ENCODE peak calls at places on chromosomes 16 and 17, in four cellular contexts. E is HCT116, S is ovary, X is SK-N-SH. M is an unnamed sample.

GRCh38 chr17:64109400-64109799 is 20.5 kb downstream of the ERN1 start:
- DNase-seq in E (no peak), S (no peak), X (no peak), M (no peak)

GRCh38 chr17:56424543-56425044 is 168.9 kb upstream of the NOG start:
- DNase-seq in E (no peak), S (no peak), X (no peak), M (no peak)

GRCh38 chr16:69410285-69410990 is 14.0 kb upstream of the CYB5B start:
- DNase-seq in E (peak; percentile 83), S (no peak), X (no peak), M (no peak)

GRCh38 chr17:3887811-3888210 is 5.0 kb downstream of the CAMKK1 start:
- DNase-seq in E (no peak), S (no peak), X (no peak), M (no peak)

GRCh38 chr17:42517516-42517915 is 18.5 kb upstream of the NAGLU start:
- DNase-seq in E (peak; percentile 56), S (peak; percentile 94), X (peak; percentile 87), M (peak; percentile 76)

GRCh38 chr16:48517493-48517892 is 92.5 kb downstream of the N4BP1 start:
- DNase-seq in E (no peak), S (no peak), X (no peak), M (no peak)

GRCh38 chr16:23537390-23537789 is 19.8 kb downstream of the EARS2 start:
- DNase-seq in E (no peak), S (no peak), X (no peak), M (no peak)

GRCh38 chr16:10100829-10101228 is 81.4 kb downstream of the GRIN2A start:
- DNase-seq in E (no peak), S (no peak), X (no peak), M (no peak)

GRCh38 chr17:73072254-73072962 is 20.1 kb downstream of the SLC39A11 start:
- DNase-seq in E (no peak), S (no peak), X (no peak), M (no peak)

GRCh38 chr17:488993-489757 is 136.6 kb upstream of the RPH3AL start:
- DNase-seq in E (peak; percentile 54), S (no peak), X (peak; percentile 67), M (peak; percentile 22)

GRCh38 chr17:79620207-79621038 is 9.6 kb upstream of the RBFOX3 start:
- DNase-seq in E (no peak), S (peak; percentile 6), X (peak; percentile 25), M (no peak)

GRCh38 chr17:79623786-79624657 is 13.2 kb upstream of the RBFOX3 start:
- DNase-seq in E (no peak), S (peak; percentile 4), X (peak; percentile 7), M (no peak)

GRCh38 chr17:79621151-79621940 is 10.5 kb upstream of the RBFOX3 start:
- DNase-seq in E (no peak), S (peak; percentile 2), X (peak; percentile 30), M (no peak)

GRCh38 chr17:79622776-79623175 is 11.9 kb upstream of the RBFOX3 start:
- DNase-seq in E (no peak), S (peak; percentile 8), X (peak; percentile 22), M (no peak)

GRCh38 chr17:79622201-79622601 is 11.3 kb upstream of the RBFOX3 start:
- DNase-seq in E (no peak), S (peak; percentile 3), X (peak; percentile 36), M (no peak)
- H3K36me3 ChIP-seq in E (no peaks in the 10 kb centered on the region), S (no peaks in the 10 kb centered on the region), X (no peaks in the 10 kb centered on the region), M (no peaks in the 10 kb centered on the region)

DNA sequence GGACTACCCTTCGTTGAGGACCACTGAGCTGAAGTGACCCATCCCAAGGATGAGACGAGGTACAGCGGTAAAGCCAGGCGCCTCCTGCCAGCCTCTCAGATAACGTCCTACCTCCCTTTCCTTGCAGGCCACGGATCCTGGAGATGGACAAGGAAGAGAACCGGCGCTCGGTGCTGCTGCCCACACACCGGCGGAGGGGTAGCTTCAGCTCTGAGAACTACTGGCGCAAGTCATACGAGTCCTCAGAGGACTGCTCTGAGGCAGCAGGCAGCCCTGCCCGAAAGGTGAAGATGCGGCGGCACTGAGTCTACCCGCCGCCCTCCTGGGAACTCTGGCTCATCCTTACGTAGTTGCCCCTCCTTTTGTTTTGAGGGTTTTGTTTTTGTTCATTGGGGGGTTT is 17.3 kb upstream of the LLGL1 start:
- DNase-seq in E (no peak), S (no peak), X (no peak), M (no peak)
- H3K36me3 ChIP-seq in E (peaks cover 31% of the 10 kb centered on the region), S (no peaks in the 10 kb centered on the region), X (peaks cover 45% of the 10 kb centered on the region), M (peaks cover 60% of the 10 kb centered on the region)

GRCh38 chr16:57216968-57217367 is 28.1 kb upstream of the ARL2BP start:
- DNase-seq in E (no peak), S (no peak), X (no peak), M (no peak)

GRCh38 chr16:57209780-57210179 is 23.7 kb downstream of the RSPRY1 start:
- DNase-seq in E (no peak), S (no peak), X (no peak), M (no peak)

GRCh38 chr16:57208926-57209325 is 22.8 kb downstream of the RSPRY1 start:
- DNase-seq in E (no peak), S (no peak), X (no peak), M (no peak)

DNA sequence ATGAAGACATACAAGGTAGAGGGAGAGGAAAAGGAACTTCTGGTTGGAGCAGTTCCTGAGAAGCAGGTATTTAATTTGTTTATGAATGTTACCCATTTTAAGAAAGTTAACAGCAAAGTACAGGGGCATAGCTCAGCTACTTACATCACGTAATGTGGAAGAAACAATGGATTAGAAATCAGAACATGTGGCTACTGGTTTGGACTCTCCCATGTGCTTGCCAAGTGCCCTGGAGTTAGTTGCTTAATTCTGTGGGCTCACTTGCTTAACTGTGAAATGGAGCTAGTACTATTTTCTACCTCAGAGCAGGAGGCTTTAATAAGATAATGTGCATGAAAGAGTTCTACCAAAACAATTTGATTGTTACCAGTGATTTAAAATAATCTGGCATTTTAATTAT is 27.3 kb downstream of the RSPRY1 start:
- DNase-seq in E (no peak), S (no peak), X (no peak), M (no peak)
- H3K36me3 ChIP-seq in E (peaks cover 60% of the 10 kb centered on the region), S (no peaks in the 10 kb centered on the region), X (peaks cover 62% of the 10 kb centered on the region), M (peaks cover 48% of the 10 kb centered on the region)

GRCh38 chr16:4378202-4378666 is 6.6 kb downstream of the VASN start:
- DNase-seq in E (no peak), S (no peak), X (no peak), M (no peak)
- H3K36me3 ChIP-seq in E (no peaks in the 10 kb centered on the region), S (no peaks in the 10 kb centered on the region), X (peaks cover 31% of the 10 kb centered on the region), M (peaks cover 3% of the 10 kb centered on the region)

GRCh38 chr17:28912281-28912937 is 9.5 kb upstream of the DHRS13 start:
- DNase-seq in E (no peak), S (no peak), X (no peak), M (no peak)
- H3K36me3 ChIP-seq in E (peaks cover 89% of the 10 kb centered on the region), S (no peaks in the 10 kb centered on the region), X (peaks cover 88% of the 10 kb centered on the region), M (peaks cover 94% of the 10 kb centered on the region)

GRCh38 chr16:2500634-2500936 is 13.2 kb upstream of the ATP6V0C start:
- DNase-seq in E (no peak), S (no peak), X (peak; percentile 43), M (no peak)
- H3K36me3 ChIP-seq in E (peaks cover 4% of the 10 kb centered on the region), S (no peaks in the 10 kb centered on the region), X (peaks cover 16% of the 10 kb centered on the region), M (no peaks in the 10 kb centered on the region)